ENCODE peak calls at places on chromosomes 7 and 10, in six cellular contexts. Q, F, W, G, X and O are unnamed samples.

GRCh38 chr7:10646249-10646648 is 327.4 kb upstream of the PHF14 start:
- DNase-seq in Q (no peak), F (no peak), W (no peak), G (no peak), X (no peak), O (no peak)

GRCh38 chr7:130912086-130912909 is 178.3 kb upstream of the KLF14 start:
- DNase-seq in Q (no peak), F (no peak), W (peak; percentile 66), G (no peak), X (no peak), O (no peak)

GRCh38 chr10:70193391-70193844 is 23.1 kb upstream of the SAR1A start:
- DNase-seq in Q (no peak), F (no peak), W (no peak), G (no peak), X (no peak), O (no peak)

GRCh38 chr10:78473016-78473415 is 439.4 kb downstream of the RPS24 start:
- DNase-seq in Q (no peak), F (no peak), W (no peak), G (peak; percentile 25), X (no peak), O (peak; percentile 88)

GRCh38 chr10:96431211-96431970 is 72.6 kb upstream of the OPALIN start:
- DNase-seq in Q (no peak), F (no peak), W (no peak), G (peak; percentile 29), X (no peak), O (no peak)

GRCh38 chr10:126375299-126375698 is 13.0 kb downstream of the ADAM12 start:
- DNase-seq in Q (no peak), F (no peak), W (no peak), G (no peak), X (no peak), O (no peak)

GRCh38 chr10:46515402-46516192 is 40.9 kb downstream of the GPRIN2 start:
- DNase-seq in Q (no peak), F (no peak), W (no peak), G (no peak), X (no peak), O (no peak)

GRCh38 chr7:138848056-138848975 is 50.3 kb upstream of the ATP6V0A4 start:
- DNase-seq in Q (no peak), F (no peak), W (no peak), G (no peak), X (no peak), O (no peak)

GRCh38 chr10:76394707-76395042 is 963.3 kb downstream of the LRMDA start:
- DNase-seq in Q (no peak), F (no peak), W (no peak), G (no peak), X (no peak), O (no peak)

GRCh38 chr7:45149606-45150005 is 8.0 kb upstream of the RAMP3 start:
- DNase-seq in Q (no peak), F (no peak), W (no peak), G (no peak), X (no peak), O (no peak)

GRCh38 chr7:44858161-44858560 is 10.3 kb upstream of the H2AZ2 start:
- DNase-seq in Q (no peak), F (no peak), W (no peak), G (no peak), X (no peak), O (no peak)

GRCh38 chr7:41891967-41892755 is 189.3 kb upstream of the INHBA start:
- DNase-seq in Q (no peak), F (no peak), W (no peak), G (peak; percentile 2), X (no peak), O (peak; percentile 42)

GRCh38 chr7:36441344-36442022 is 51.8 kb downstream of the ANLN start:
- DNase-seq in Q (no peak), F (no peak), W (no peak), G (peak; percentile 81), X (no peak), O (no peak)

GRCh38 chr7:8823486-8823885 is 390.1 kb downstream of the NXPH1 start:
- DNase-seq in Q (no peak), F (no peak), W (peak; percentile 5), G (peak; percentile 26), X (no peak), O (no peak)

GRCh38 chr10:65894379-65894778 is 1031.5 kb upstream of the LRRTM3 start:
- DNase-seq in Q (no peak), F (no peak), W (no peak), G (no peak), X (no peak), O (no peak)

GRCh38 chr7:47712416-47712815 is 130.5 kb upstream of the TNS3 start:
- DNase-seq in Q (no peak), F (no peak), W (no peak), G (no peak), X (no peak), O (peak; percentile 51)

GRCh38 chr7:112596260-112596659 is 115.5 kb downstream of the LSMEM1 start:
- DNase-seq in Q (peak; percentile 18), F (no peak), W (no peak), G (no peak), X (no peak), O (no peak)

GRCh38 chr10:17954856-17955255 is 3.1 kb downstream of the SLC39A12 start:
- DNase-seq in Q (peak; percentile 29), F (no peak), W (no peak), G (no peak), X (no peak), O (no peak)

GRCh38 chr7:46152671-46153070 is 231.6 kb upstream of the IGFBP3 start:
- DNase-seq in Q (no peak), F (no peak), W (peak; percentile 60), G (no peak), X (no peak), O (no peak)

GRCh38 chr7:111927383-111928019 is 278.7 kb downstream of the DOCK4 start:
- DNase-seq in Q (no peak), F (no peak), W (no peak), G (no peak), X (no peak), O (no peak)

GRCh38 chr7:48611993-48612392 is 312.4 kb upstream of the CDC14C start:
- DNase-seq in Q (no peak), F (no peak), W (no peak), G (no peak), X (no peak), O (no peak)

GRCh38 chr7:95859434-95859833 is 87.1 kb downstream of the DYNC1I1 start:
- DNase-seq in Q (peak; percentile 60), F (no peak), W (peak; percentile 3), G (peak; percentile 21), X (no peak), O (no peak)

GRCh38 chr10:75246506-75246905 is 10.7 kb upstream of the COMTD1 start:
- DNase-seq in Q (no peak), F (no peak), W (no peak), G (no peak), X (no peak), O (no peak)

GRCh38 chr7:72706521-72706920 is 121.5 kb downstream of the TYW1B start:
- DNase-seq in Q (no peak), F (no peak), W (no peak), G (no peak), X (no peak), O (no peak)

GRCh38 chr10:132392184-132392800 is 4.7 kb upstream of the PWWP2B start:
- DNase-seq in Q (no peak), F (no peak), W (no peak), G (no peak), X (no peak), O (no peak)

GRCh38 chr7:100803398-100804161 is 23.7 kb downstream of the EPHB4 start:
- DNase-seq in Q (peak; percentile 96), F (no peak), W (peak; percentile 78), G (peak; percentile 96), X (no peak), O (peak; percentile 83)

GRCh38 chr10:92242910-92243671 is 47.8 kb downstream of the CPEB3 start:
- DNase-seq in Q (peak; percentile 61), F (peak; percentile 16), W (peak; percentile 50), G (peak; percentile 71), X (no peak), O (peak; percentile 73)

GRCh38 chr7:137546671-137547070 is 203.1 kb upstream of the PTN start:
- DNase-seq in Q (peak; percentile 60), F (no peak), W (no peak), G (no peak), X (no peak), O (no peak)

GRCh38 chr7:102306916-102307677 is 20.4 kb downstream of the SH2B2 start:
- DNase-seq in Q (no peak), F (peak; percentile 10), W (peak; percentile 59), G (peak; percentile 65), X (no peak), O (no peak)

GRCh38 chr7:29636009-29636351 is 72.3 kb downstream of the PRR15 start:
- DNase-seq in Q (no peak), F (no peak), W (no peak), G (no peak), X (no peak), O (no peak)

GRCh38 chr7:16792299-16792698 is 12.5 kb downstream of the AGR2 start:
- DNase-seq in Q (no peak), F (no peak), W (no peak), G (no peak), X (no peak), O (no peak)

GRCh38 chr7:66301249-66301648 is 96.1 kb downstream of the TPST1 start:
- DNase-seq in Q (no peak), F (no peak), W (no peak), G (peak; percentile 36), X (no peak), O (no peak)